ENCODE peak calls at places on chromosome 1, in six cellular contexts. K is stimulated activated CD8-positive, alpha-beta memory T cell treated with anti-CD3 and anti-CD28 coated beads, Interleukin-15, amount 100 ng/mL, for 48 hours; O is activated CD4-positive, alpha-beta T cell treated with anti-CD3 and anti-CD28 coated beads, Interleukin-2, amount 10 ng/mL, durations not matched to agents 7 days and 5 days; J is stimulated activated CD4-positive, alpha-beta T cell treated with anti-CD3 and anti-CD28 coated beads, Interleukin-1b, Interleukin-23, amount 100 ng/mL, for 4 hours; Z is activated CD8-positive, alpha-beta T cell treated with anti-CD3 and anti-CD28 coated beads for 36 hours; F is ovary. L is an unnamed sample.

GRCh38 chr1:204684551-204685235 is 845 bp downstream of the LRRN2 start:
- DNase-seq in K (no peak), O (no peak), J (no peak), Z (no peak), F (no peak), L (no peak)

GRCh38 chr1:43505077-43505780 is 25.5 kb upstream of the PTPRF start:
- DNase-seq in K (no peak), O (no peak), J (no peak), Z (no peak), F (no peak), L (no peak)

GRCh38 chr1:82562448-82562847 is 761.7 kb downstream of the ADGRL2 start:
- DNase-seq in K (no peak), O (no peak), J (no peak), Z (no peak), F (no peak), L (no peak)

GRCh38 chr1:156493154-156493631 is 7.4 kb downstream of the MEF2D start:
- DNase-seq in K (no peak), O (no peak), J (no peak), Z (no peak), F (no peak), L (no peak)

GRCh38 chr1:45394342-45394741 is 54.1 kb upstream of the MUTYH start:
- DNase-seq in K (no peak), O (no peak), J (no peak), Z (no peak), F (no peak), L (no peak)

GRCh38 chr1:220786337-220787068 is at the start of gene MTARC1:
- DNase-seq in K (no peak), O (no peak), J (no peak), Z (no peak), F (peak), L (no peak)

GRCh38 chr1:62241357-62242131 is 46.9 kb downstream of the L1TD1 start:
- DNase-seq in K (no peak), O (no peak), J (no peak), Z (no peak), F (no peak), L (no peak)

GRCh38 chr1:29973406-29973805 is 737.1 kb downstream of the PTPRU start:
- DNase-seq in K (no peak), O (no peak), J (no peak), Z (no peak), F (no peak), L (peak)

GRCh38 chr1:205630241-205630640 is 1.6 kb downstream of the ELK4 start:
- DNase-seq in K (no peak), O (no peak), J (no peak), Z (no peak), F (no peak), L (no peak)

GRCh38 chr1:1440941-1441888 is 5.7 kb downstream of the VWA1 start:
- DNase-seq in K (peak), O (peak), J (peak), Z (peak), F (peak), L (no peak)